ENCODE peak calls at places on chromosomes 5 and 9, in four cellular contexts. E, T, U and R are unnamed samples.

GRCh38 chr5:91219803-91220371 is 163.2 kb downstream of the ARRDC3 start:
- DNase-seq in E (no peak), T (peak), U (no peak), R (no peak)

GRCh38 chr9:78278177-78278777 is 18.6 kb upstream of the PSAT1 start:
- DNase-seq in E (no peak), U (peak), T (no peak), R (peak)

GRCh38 chr9:12274577-12274976 is 418.6 kb upstream of the TYRP1 start:
- DNase-seq in E (no peak), U (no peak), T (no peak), R (no peak)

GRCh38 chr9:79617395-79617794 is 45.6 kb downstream of the TLE4 start:
- DNase-seq in T (no peak), U (peak), E (peak), R (peak)

GRCh38 chr5:73303139-73304079 is 130.4 kb downstream of the TMEM174 start:
- DNase-seq in U (peak), E (no peak), T (no peak), R (no peak)

GRCh38 chr5:82909816-82910215 is 167.4 kb downstream of the TMEM167A start:
- DNase-seq in T (no peak), U (no peak), E (no peak), R (no peak)

GRCh38 chr9:127039492-127039891 is 82.9 kb downstream of the ANGPTL2 start:
- DNase-seq in U (no peak), E (no peak), T (no peak), R (no peak)

GRCh38 chr9:95025213-95026170 is 292.0 kb downstream of the FANCC start:
- DNase-seq in T (peak), E (peak), U (peak), R (peak)

GRCh38 chr5:41503321-41503720 is 7.1 kb downstream of the PLCXD3 start:
- DNase-seq in T (no peak), E (no peak), U (no peak), R (no peak)

GRCh38 chr5:179549973-179550510 is 312 bp upstream of the RUFY1 start:
- DNase-seq in U (no peak), E (no peak), T (no peak), R (peak)

GRCh38 chr5:109688647-109688998 is 1.1 kb upstream of the MAN2A1 start:
- DNase-seq in U (peak), T (no peak), E (no peak), R (no peak)

GRCh38 chr9:127529671-127530070 is 78.4 kb downstream of the LRSAM1 start:
- DNase-seq in E (no peak), T (no peak), U (no peak), R (no peak)

GRCh38 chr5:173016621-173017046 is 33.1 kb downstream of the ATP6V0E1 start:
- DNase-seq in E (no peak), T (no peak), U (peak), R (peak)

GRCh38 chr9:73180373-73180772 is 28.7 kb downstream of the ANXA1 start:
- DNase-seq in E (no peak), T (no peak), U (no peak), R (peak)

GRCh38 chr9:137984520-137985257 is 107.1 kb downstream of the CACNA1B start:
- DNase-seq in T (no peak), U (no peak), E (no peak), R (no peak)

GRCh38 chr9:103277240-103277639 is 282.1 kb downstream of the CYLC2 start:
- DNase-seq in U (no peak), T (no peak), E (no peak), R (no peak)

GRCh38 chr9:8869812-8870211 is 1070.2 kb upstream of the DMAC1 start:
- DNase-seq in T (no peak), E (no peak), U (no peak), R (no peak)

GRCh38 chr9:129138144-129138462 is 26.9 kb downstream of the PTPA start:
- DNase-seq in T (no peak), U (no peak), E (no peak), R (peak)

GRCh38 chr5:13976867-13977479 is 32.5 kb upstream of the DNAH5 start:
- DNase-seq in T (no peak), U (peak), E (no peak), R (peak)

GRCh38 chr9:105842023-105842644 is 147.8 kb downstream of the TMEM38B start:
- DNase-seq in T (no peak), U (peak), E (no peak), R (peak)

GRCh38 chr9:127545196-127546124 is 66.6 kb upstream of the STXBP1 start:
- DNase-seq in E (peak), T (no peak), U (peak), R (peak)

GRCh38 chr5:16456103-16456832 is 9.3 kb downstream of the ZNF622 start:
- DNase-seq in T (peak), E (no peak), U (peak), R (peak)

GRCh38 chr5:25858019-25858418 is 1180.4 kb downstream of the CDH9 start:
- DNase-seq in E (no peak), T (no peak), U (no peak), R (no peak)

GRCh38 chr9:113302792-113303418 is at the start of gene RNF183:
- DNase-seq in T (no peak), E (no peak), U (no peak), R (no peak)